ENCODE peak calls at places on chromosomes 7 and 10, in five cellular contexts. S is body of pancreas, R is PC-3, I is neural crest cell, E is fibroblast of lung. M is an unnamed sample.

GRCh38 chr10:122407375-122408125 is 33.0 kb downstream of the PLEKHA1 start:
- DNase-seq in S (no peak), R (no peak), I (no peak), E (peak; percentile 21), M (no peak)

GRCh38 chr10:67784584-67784983 is 53.4 kb downstream of the DNAJC12 start:
- DNase-seq in S (no peak), R (no peak), I (no peak), E (no peak), M (no peak)

GRCh38 chr10:129098517-129098916 is 368.5 kb upstream of the MGMT start:
- DNase-seq in S (no peak), R (no peak), I (no peak), E (no peak), M (no peak)

GRCh38 chr10:62794306-62794705 is 10.2 kb upstream of the ADO start:
- DNase-seq in S (no peak), R (peak; percentile 96), I (no peak), E (peak; percentile 68), M (no peak)

GRCh38 chr10:43188702-43189101 is 50.5 kb downstream of the CSGALNACT2 start:
- DNase-seq in S (no peak), R (no peak), I (no peak), E (no peak), M (no peak)

GRCh38 chr10:14507156-14507555 is 176.4 kb upstream of the FRMD4A start:
- DNase-seq in S (no peak), R (no peak), I (no peak), E (no peak), M (no peak)

GRCh38 chr10:46548781-46549090 is 7.7 kb downstream of the GPRIN2 start:
- DNase-seq in S (no peak), R (no peak), I (no peak), E (no peak), M (no peak)

GRCh38 chr10:119498889-119499864 is 43.3 kb downstream of the RGS10 start:
- DNase-seq in S (no peak), R (no peak), I (no peak), E (peak; percentile 75), M (no peak)

GRCh38 chr10:132421377-132422168 is 24.6 kb downstream of the PWWP2B start:
- DNase-seq in S (peak; percentile 91), R (peak; percentile 65), I (peak; percentile 41), E (peak; percentile 40), M (no peak)

GRCh38 chr7:112154690-112155089 is 51.5 kb downstream of the DOCK4 start:
- DNase-seq in S (no peak), R (no peak), I (no peak), E (no peak), M (no peak)

GRCh38 chr10:80619036-80619435 is 81.3 kb downstream of the SH2D4B start:
- DNase-seq in S (no peak), R (no peak), I (no peak), E (no peak), M (no peak)

GRCh38 chr7:32942783-32943653 is 14.2 kb upstream of the FKBP9 start:
- DNase-seq in S (peak; percentile 76), R (peak; percentile 66), I (peak; percentile 68), E (peak; percentile 81), M (peak; percentile 83)
- TF ChIP-seq CTCF in S (peak; percentile 85), R (peak; percentile 45), I (peak; percentile 60), E (peak; percentile 44), M (peak; percentile 30)

GRCh38 chr10:60883187-60883586 is 60.8 kb downstream of the RHOBTB1 start:
- DNase-seq in S (peak; percentile 52), R (peak; percentile 82), I (no peak), E (peak; percentile 22), M (peak; percentile 13)
- TF ChIP-seq CTCF in S (peak; percentile 50), R (peak; percentile 98), I (peak; percentile 58), E (peak; percentile 32), M (peak; percentile 42)

GRCh38 chr7:73829921-73830617 is 727 bp upstream of the CLDN4 start:
- DNase-seq in S (no peak), R (peak; percentile 39), I (no peak), E (no peak), M (no peak)
- TF ChIP-seq CTCF in S (no peak), R (peak; percentile 48), I (no peak), E (no peak), M (no peak)

DNA sequence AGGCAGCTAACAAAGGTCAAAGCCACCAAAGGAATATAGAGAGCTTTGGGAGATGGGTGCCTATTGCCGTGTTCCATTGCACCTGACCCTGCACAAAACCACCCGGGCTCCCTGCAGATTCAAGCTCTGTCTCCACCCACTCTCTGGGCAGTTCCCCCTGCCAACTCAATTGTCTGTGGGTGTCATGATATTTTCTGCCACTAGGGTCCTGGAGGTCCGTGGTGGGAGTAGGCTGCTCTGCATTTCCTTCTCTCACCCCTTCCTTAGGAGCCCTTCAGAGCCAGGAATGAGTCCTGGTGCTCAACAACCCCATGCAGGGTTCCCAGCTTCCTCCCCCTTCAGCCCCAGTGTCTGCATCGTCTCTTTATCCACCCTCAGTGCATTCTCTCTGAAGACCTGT is 34.1 kb downstream of the PNLIPRP2 start:
- DNase-seq in S (peak; percentile 28), R (peak; percentile 15), I (peak; percentile 31), E (no peak), M (peak; percentile 47)
- TF ChIP-seq CTCF in S (no peak), R (peak; percentile 28), I (peak; percentile 60), E (no peak), M (peak; percentile 69)

GRCh38 chr10:70540789-70541360 is 61.7 kb downstream of the PRF1 start:
- DNase-seq in S (no peak), R (no peak), I (no peak), E (no peak), M (no peak)

GRCh38 chr10:70541738-70542564 is 60.6 kb downstream of the PRF1 start:
- DNase-seq in S (no peak), R (no peak), I (no peak), E (no peak), M (no peak)

GRCh38 chr10:70543911-70544310 is 58.6 kb downstream of the PRF1 start:
- DNase-seq in S (no peak), R (no peak), I (no peak), E (no peak), M (no peak)

GRCh38 chr10:70544431-70545340 is 57.9 kb downstream of the PRF1 start:
- DNase-seq in S (no peak), R (no peak), I (no peak), E (no peak), M (no peak)

DNA sequence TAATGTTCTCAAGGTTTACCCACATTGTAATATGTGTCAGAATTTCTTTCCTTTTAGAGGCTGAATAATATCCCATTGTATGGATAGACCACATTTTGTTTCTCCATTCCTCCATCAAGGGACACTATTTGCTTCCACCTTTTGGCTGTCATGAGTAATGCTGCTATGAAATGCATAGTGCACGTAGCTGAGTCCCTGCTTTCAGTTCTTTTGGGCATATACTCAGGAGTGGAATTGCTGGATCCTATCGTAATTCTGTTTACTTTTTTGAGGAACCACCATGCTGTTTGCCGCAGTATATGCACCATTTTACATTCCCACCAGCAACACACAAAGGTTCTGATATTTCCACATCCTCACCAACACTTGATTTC is 60.0 kb downstream of the PRF1 start:
- DNase-seq in S (no peak), R (peak; percentile 62), I (no peak), E (no peak), M (no peak)
- TF ChIP-seq CTCF in S (no peak), R (peak; percentile 63), I (peak; percentile 32), E (peak; percentile 6), M (no peak)

M was measured in endothelial cell.